ENCODE peak calls at places on chromosomes 5 and 9, in seven cellular contexts. Z is GM23248; A is mammary epithelial cell; Y is AG20443; H is NCI-H2081; D is RPMI8226; I is naive thymus-derived CD8-positive, alpha-beta T cell. X is an unnamed sample.

GRCh38 chr9:93303806-93304573 is 120.1 kb downstream of the WNK2 start:
- DNase-seq in Z (no peak), A (no peak), Y (peak; percentile 6), H (no peak), D (no peak), I (no peak), X (no peak)

GRCh38 chr5:133681896-133682295 is 69.6 kb upstream of the FSTL4 start:
- DNase-seq in Z (no peak), A (no peak), Y (no peak), H (no peak), D (no peak), I (no peak), X (no peak)

GRCh38 chr5:61263561-61264272 is 68.3 kb upstream of the ZSWIM6 start:
- DNase-seq in Z (no peak), A (no peak), Y (no peak), H (no peak), D (peak; percentile 43), I (no peak), X (no peak)

GRCh38 chr5:18305288-18305899 is 671.1 kb downstream of the TAF11L14 start:
- DNase-seq in Z (peak; percentile 58), A (no peak), Y (peak; percentile 61), H (peak; percentile 72), D (peak; percentile 4), I (no peak), X (no peak)

GRCh38 chr5:139457653-139458306 is 4.8 kb downstream of the ECSCR start:
- DNase-seq in Z (no peak), A (no peak), Y (no peak), H (no peak), D (no peak), I (no peak), X (no peak)

GRCh38 chr9:13267743-13268142 is 11.7 kb downstream of the MPDZ start:
- DNase-seq in Z (peak; percentile 92), A (peak; percentile 67), Y (peak; percentile 61), H (no peak), D (no peak), I (no peak), X (no peak)

GRCh38 chr9:22976454-22976853 is 529.8 kb downstream of the DMRTA1 start:
- DNase-seq in Z (peak; percentile 77), A (no peak), Y (peak; percentile 15), H (no peak), D (no peak), I (no peak), X (no peak)

GRCh38 chr5:96809898-96810297 is 2.2 kb upstream of the ERAP1 start:
- DNase-seq in Z (no peak), A (no peak), Y (no peak), H (no peak), D (no peak), I (peak; percentile 13), X (no peak)

GRCh38 chr5:80191991-80192398 is 63.9 kb downstream of the SERINC5 start:
- DNase-seq in Z (peak; percentile 22), A (no peak), Y (peak; percentile 26), H (peak; percentile 3), D (no peak), I (peak; percentile 24), X (no peak)

GRCh38 chr9:4774209-4774608 is 18.5 kb upstream of the RCL1 start:
- DNase-seq in Z (peak; percentile 71), A (no peak), Y (peak; percentile 61), H (no peak), D (no peak), I (no peak), X (no peak)

GRCh38 chr5:57575839-57576238 is 93.2 kb upstream of the ACTBL2 start:
- DNase-seq in Z (no peak), A (no peak), Y (no peak), H (no peak), D (peak; percentile 7), I (no peak), X (no peak)

GRCh38 chr9:18824095-18824666 is 208.8 kb downstream of the SAXO1 start:
- DNase-seq in Z (peak; percentile 7), A (peak; percentile 15), Y (no peak), H (peak; percentile 39), D (peak; percentile 16), I (no peak), X (no peak)

GRCh38 chr5:73596705-73597328 is 29.2 kb upstream of the ARHGEF28 start:
- DNase-seq in Z (peak; percentile 61), A (no peak), Y (no peak), H (peak; percentile 30), D (peak; percentile 60), I (no peak), X (no peak)

GRCh38 chr9:224540-225520 is 10.2 kb downstream of the DOCK8 start:
- DNase-seq in Z (peak; percentile 26), A (peak; percentile 97), Y (no peak), H (no peak), D (no peak), I (no peak), X (no peak)

GRCh38 chr9:123678038-123678877 is 251.7 kb downstream of the DENND1A start:
- DNase-seq in Z (no peak), A (no peak), Y (no peak), H (peak; percentile 94), D (no peak), I (no peak), X (peak; percentile 88)

GRCh38 chr5:103404483-103404882 is 145.9 kb downstream of the MACIR start:
- DNase-seq in Z (no peak), A (no peak), Y (no peak), H (no peak), D (no peak), I (no peak), X (no peak)

GRCh38 chr9:95726756-95727155 is 148.7 kb upstream of the ERCC6L2 start:
- DNase-seq in Z (peak; percentile 66), A (peak; percentile 14), Y (peak; percentile 68), H (peak; percentile 55), D (peak; percentile 35), I (no peak), X (no peak)

X was measured in DMS153.